ENCODE peak calls at places on chromosome 20, in five cellular contexts. One of them, this sample, is unnamed. For H3F3A, the result is how much of the 10 kb centered on the place peaks cover.

GRCh38 chr20:42857446-42857845 is 332.3 kb downstream of the PTPRT start:
- DNase-seq in GM23338: no peak
- DNase-seq in neural progenitor cell: peak
- DNase-seq in PC-3: no peak
- DNase-seq in MM.1S: no peak
- DNase-seq in this sample: no peak

GRCh38 chr20:57973886-57974285 is 254.6 kb downstream of the ANKRD60 start:
- DNase-seq in GM23338: no peak
- DNase-seq in neural progenitor cell: no peak
- DNase-seq in PC-3: no peak
- DNase-seq in MM.1S: no peak
- DNase-seq in this sample: no peak

GRCh38 chr20:19944772-19945459 is 72.2 kb upstream of the NAA20 start:
- DNase-seq in GM23338: no peak
- DNase-seq in neural progenitor cell: no peak
- DNase-seq in PC-3: no peak
- DNase-seq in MM.1S: no peak
- DNase-seq in this sample: peak

GRCh38 chr20:58655328-58656094 is 4.4 kb downstream of the STX16 start:
- DNase-seq in GM23338: no peak
- DNase-seq in neural progenitor cell: no peak
- DNase-seq in PC-3: no peak
- DNase-seq in MM.1S: no peak
- DNase-seq in this sample: no peak

GRCh38 chr20:2314759-2315439 is 19.1 kb downstream of the TGM3 start:
- DNase-seq in GM23338: no peak
- DNase-seq in neural progenitor cell: no peak
- DNase-seq in PC-3: peak
- DNase-seq in MM.1S: no peak
- DNase-seq in this sample: peak

GRCh38 chr20:41178495-41178894 is 41.2 kb downstream of the PLCG1 start:
- DNase-seq in GM23338: no peak
- DNase-seq in neural progenitor cell: no peak
- DNase-seq in PC-3: no peak
- DNase-seq in MM.1S: no peak
- DNase-seq in this sample: no peak

GRCh38 chr20:62962221-62962879 is 9.8 kb downstream of the SLC17A9 start:
- DNase-seq in GM23338: no peak
- DNase-seq in neural progenitor cell: no peak
- DNase-seq in PC-3: no peak
- DNase-seq in MM.1S: no peak
- DNase-seq in this sample: no peak

GRCh38 chr20:57652865-57653545 is 32.8 kb upstream of the ZBP1 start:
- DNase-seq in GM23338: no peak
- DNase-seq in neural progenitor cell: no peak
- DNase-seq in PC-3: no peak
- DNase-seq in MM.1S: no peak
- DNase-seq in this sample: no peak

GRCh38 chr20:33837096-33837830 is 26.1 kb downstream of the CHMP4B start:
- DNase-seq in GM23338: no peak
- DNase-seq in neural progenitor cell: no peak
- DNase-seq in PC-3: no peak
- DNase-seq in MM.1S: peak
- DNase-seq in this sample: no peak

GRCh38 chr20:3172126-3172932 is 1.0 kb downstream of the LZTS3 start:
- DNase-seq in GM23338: no peak
- DNase-seq in neural progenitor cell: no peak
- DNase-seq in PC-3: no peak
- DNase-seq in MM.1S: no peak
- DNase-seq in this sample: no peak

GRCh38 chr20:47345214-47345613 is 11.3 kb downstream of the ZMYND8 start:
- DNase-seq in GM23338: no peak
- DNase-seq in neural progenitor cell: no peak
- DNase-seq in PC-3: no peak
- DNase-seq in MM.1S: no peak
- DNase-seq in this sample: no peak
- H3K27ac ChIP-seq in GM23338: peak
- H3K27ac ChIP-seq in neural progenitor cell: no peak
- H3K27ac ChIP-seq in PC-3: no peak
- H3K27ac ChIP-seq in MM.1S: no peak
- H3K27ac ChIP-seq in this sample: no peak

GRCh38 chr20:21981179-21981578 is 275.7 kb downstream of the PAX1 start:
- DNase-seq in GM23338: no peak
- DNase-seq in neural progenitor cell: no peak
- DNase-seq in PC-3: no peak
- DNase-seq in MM.1S: no peak
- DNase-seq in this sample: peak
- TF ChIP-seq EZH2phosphoT487 in GM23338: no peak
- TF ChIP-seq EZH2phosphoT487 in neural progenitor cell: no peak
- TF ChIP-seq EZH2phosphoT487 in PC-3: no peak
- TF ChIP-seq EZH2phosphoT487 in MM.1S: no peak
- TF ChIP-seq EZH2phosphoT487 in this sample: no peak

DNA sequence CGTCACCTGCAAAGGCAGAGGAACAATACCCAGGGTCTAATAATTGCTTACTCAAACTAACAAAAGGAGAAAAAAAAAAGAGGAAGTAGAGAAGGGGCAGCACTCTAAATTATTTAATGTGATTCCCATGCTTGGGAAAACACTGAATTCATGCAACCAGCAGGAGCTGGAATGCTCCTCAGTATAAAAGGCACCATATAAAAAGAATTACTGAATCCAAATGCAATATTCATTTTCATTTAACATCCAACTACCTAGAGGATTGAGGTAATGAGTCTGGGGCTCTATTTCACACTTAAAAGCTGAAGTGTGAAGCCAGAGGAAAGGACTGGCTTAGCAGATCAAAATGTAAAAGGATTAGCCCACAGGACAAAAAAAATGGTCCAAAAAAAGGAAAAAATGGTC is 8.7 kb downstream of the B4GALT5 start:
- DNase-seq in GM23338: no peak
- DNase-seq in neural progenitor cell: no peak
- DNase-seq in PC-3: no peak
- DNase-seq in MM.1S: no peak
- DNase-seq in this sample: no peak
- H3F3A ChIP-seq in GM23338: under half
- H3F3A ChIP-seq in neural progenitor cell: under half
- H3F3A ChIP-seq in PC-3: under half
- H3F3A ChIP-seq in MM.1S: under half
- H3F3A ChIP-seq in this sample: under half

GRCh38 chr20:53040678-53041674 is 68.8 kb downstream of the TSHZ2 start:
- DNase-seq in GM23338: no peak
- DNase-seq in neural progenitor cell: no peak
- DNase-seq in PC-3: no peak
- DNase-seq in MM.1S: peak
- DNase-seq in this sample: peak

GRCh38 chr20:53045941-53046340 is 73.8 kb downstream of the TSHZ2 start:
- DNase-seq in GM23338: no peak
- DNase-seq in neural progenitor cell: no peak
- DNase-seq in PC-3: no peak
- DNase-seq in MM.1S: no peak
- DNase-seq in this sample: no peak

GRCh38 chr20:53047203-53047602 is 75.0 kb downstream of the TSHZ2 start:
- DNase-seq in GM23338: no peak
- DNase-seq in neural progenitor cell: no peak
- DNase-seq in PC-3: no peak
- DNase-seq in MM.1S: no peak
- DNase-seq in this sample: no peak

GRCh38 chr20:53048387-53048786 is 76.2 kb downstream of the TSHZ2 start:
- DNase-seq in GM23338: no peak
- DNase-seq in neural progenitor cell: no peak
- DNase-seq in PC-3: no peak
- DNase-seq in MM.1S: no peak
- DNase-seq in this sample: no peak

DNA sequence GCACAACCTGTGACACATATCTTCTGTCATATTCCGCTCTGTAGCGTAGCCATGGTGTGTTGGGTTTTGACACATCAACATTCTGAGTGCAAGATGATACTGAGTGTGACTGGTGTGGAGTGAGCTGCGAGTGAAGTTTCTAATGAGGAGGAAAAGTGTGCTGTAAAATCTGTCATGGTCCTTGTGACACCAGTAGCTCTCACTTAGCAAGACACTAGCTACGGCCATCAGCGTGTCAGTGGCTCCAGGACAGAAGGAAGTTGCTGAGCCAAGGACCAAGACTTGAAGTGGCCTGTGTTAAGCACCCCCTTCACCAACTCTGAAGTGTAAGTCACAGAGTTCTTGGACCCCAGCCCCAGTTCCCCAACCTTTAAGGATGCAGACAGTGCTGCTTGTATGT is 72.1 kb downstream of the TSHZ2 start:
- DNase-seq in GM23338: no peak
- DNase-seq in neural progenitor cell: no peak
- DNase-seq in PC-3: no peak
- DNase-seq in MM.1S: no peak
- DNase-seq in this sample: no peak
- H3K27ac ChIP-seq in GM23338: no peak
- H3K27ac ChIP-seq in neural progenitor cell: no peak
- H3K27ac ChIP-seq in PC-3: no peak
- H3K27ac ChIP-seq in MM.1S: no peak
- H3K27ac ChIP-seq in this sample: no peak

GRCh38 chr20:25500880-25501351 is 84.4 kb downstream of the NINL start:
- DNase-seq in GM23338: no peak
- DNase-seq in neural progenitor cell: no peak
- DNase-seq in PC-3: no peak
- DNase-seq in MM.1S: no peak
- DNase-seq in this sample: no peak

GRCh38 chr20:25499855-25500434 is 85.4 kb downstream of the NINL start:
- DNase-seq in GM23338: no peak
- DNase-seq in neural progenitor cell: no peak
- DNase-seq in PC-3: no peak
- DNase-seq in MM.1S: no peak
- DNase-seq in this sample: no peak

GRCh38 chr20:25497586-25498279 is 87.6 kb downstream of the NINL start:
- DNase-seq in GM23338: no peak
- DNase-seq in neural progenitor cell: no peak
- DNase-seq in PC-3: no peak
- DNase-seq in MM.1S: no peak
- DNase-seq in this sample: no peak

GRCh38 chr20:25498280-25498606 is 87.1 kb downstream of the NINL start:
- DNase-seq in GM23338: no peak
- DNase-seq in neural progenitor cell: no peak
- DNase-seq in PC-3: no peak
- DNase-seq in MM.1S: no peak
- DNase-seq in this sample: no peak

DNA sequence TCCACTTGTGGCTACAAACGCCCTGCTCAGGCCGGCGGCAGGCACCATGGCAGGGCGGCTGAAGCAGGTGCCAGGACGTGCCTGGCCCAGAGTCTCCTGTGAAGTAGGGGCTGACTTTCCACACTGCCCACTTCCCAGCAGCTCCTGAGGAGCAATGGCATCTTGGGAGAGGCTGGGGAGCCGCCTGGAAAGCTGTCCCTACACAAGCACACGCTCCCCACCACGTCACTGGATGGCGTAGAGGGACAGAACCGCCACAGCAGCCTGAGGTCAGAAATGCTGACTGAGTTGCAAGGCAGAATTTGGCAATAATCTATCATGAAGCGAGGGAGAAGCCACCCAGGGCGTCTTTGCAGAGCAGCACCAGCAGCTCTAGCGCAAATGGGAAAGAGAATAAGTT is 86.3 kb downstream of the NINL start:
- DNase-seq in GM23338: no peak
- DNase-seq in neural progenitor cell: no peak
- DNase-seq in PC-3: no peak
- DNase-seq in MM.1S: no peak
- DNase-seq in this sample: no peak
- TF ChIP-seq EZH2phosphoT487 in GM23338: no peak
- TF ChIP-seq EZH2phosphoT487 in neural progenitor cell: no peak
- TF ChIP-seq EZH2phosphoT487 in PC-3: no peak
- TF ChIP-seq EZH2phosphoT487 in MM.1S: no peak
- TF ChIP-seq EZH2phosphoT487 in this sample: no peak

DNA sequence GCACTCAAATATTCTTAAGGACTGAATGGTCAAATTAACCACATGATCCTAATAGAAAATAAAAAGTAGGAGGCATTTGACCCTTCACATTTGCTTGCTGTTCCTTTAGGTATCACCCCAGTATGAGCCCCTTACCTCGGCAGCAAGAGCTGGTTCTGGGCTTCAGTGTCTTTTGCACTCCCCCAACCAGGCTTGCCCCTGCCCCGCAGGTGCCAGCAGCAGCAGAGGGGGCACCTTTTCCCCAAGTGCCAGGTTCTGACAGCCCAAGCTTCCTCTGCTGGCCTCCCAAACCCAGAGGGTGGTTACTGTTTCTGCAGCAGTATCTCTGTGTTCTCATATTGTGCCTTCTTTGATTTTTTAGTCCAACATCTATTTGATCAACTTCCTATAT is 23.2 kb downstream of the UBE2V1 start:
- DNase-seq in GM23338: no peak
- DNase-seq in neural progenitor cell: no peak
- DNase-seq in PC-3: no peak
- DNase-seq in MM.1S: no peak
- DNase-seq in this sample: no peak
- H3F3A ChIP-seq in GM23338: under half
- H3F3A ChIP-seq in neural progenitor cell: under half
- H3F3A ChIP-seq in PC-3: under half
- H3F3A ChIP-seq in MM.1S: under half
- H3F3A ChIP-seq in this sample: under half

DNA sequence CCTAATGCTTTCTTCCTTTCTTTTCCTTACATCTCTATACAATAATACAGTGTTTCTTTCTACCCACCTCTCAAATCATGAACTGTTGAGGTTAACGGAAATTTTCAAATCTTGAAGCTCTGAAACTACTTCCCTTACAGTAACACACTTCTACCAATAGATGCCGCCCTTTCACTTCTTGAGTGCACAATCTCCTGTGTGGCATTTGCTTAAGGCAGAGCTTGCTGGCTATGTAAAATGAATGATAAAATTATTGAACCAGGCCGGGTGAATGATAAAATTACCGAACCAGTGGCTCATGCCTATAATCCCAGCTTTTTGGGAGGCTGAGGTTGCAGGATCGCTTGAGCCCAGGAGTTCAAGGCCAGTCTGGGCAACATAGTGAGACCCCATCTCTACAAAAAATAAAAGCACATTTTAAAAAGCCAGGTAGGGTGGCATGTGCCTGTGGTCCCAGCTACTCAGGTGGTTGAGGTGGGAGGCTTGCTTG is 56.8 kb downstream of the KCNS1 start:
- DNase-seq in GM23338: peak
- DNase-seq in neural progenitor cell: peak
- DNase-seq in PC-3: peak
- DNase-seq in MM.1S: peak
- DNase-seq in this sample: peak
- H3K27ac ChIP-seq in GM23338: no peak
- H3K27ac ChIP-seq in neural progenitor cell: no peak
- H3K27ac ChIP-seq in PC-3: no peak
- H3K27ac ChIP-seq in MM.1S: no peak
- H3K27ac ChIP-seq in this sample: peak